ENCODE peak calls at places on chromosomes 2 and 18, in ten cellular contexts. Y, J, K, P, O, U, D, W, V and A are unnamed samples.

GRCh38 chr2:30661173-30662107 is 145.8 kb downstream of the CAPN13 start:
- DNase-seq in Y (no peak), J (no peak), K (no peak), P (peak), O (no peak), U (no peak), D (no peak), W (no peak), V (no peak), A (no peak)

GRCh38 chr2:40219141-40219540 is 232.7 kb downstream of the SLC8A1 start:
- DNase-seq in Y (no peak), J (no peak), K (no peak), P (no peak), O (no peak), U (no peak), D (no peak), W (no peak), V (no peak), A (no peak)

GRCh38 chr18:48956378-48956777 is 5.6 kb upstream of the SMAD7 start:
- DNase-seq in Y (peak), J (no peak), K (no peak), P (no peak), O (no peak), U (no peak), D (no peak), W (no peak), V (no peak), A (no peak)

GRCh38 chr2:205860146-205860545 is 177.8 kb downstream of the NRP2 start:
- DNase-seq in Y (no peak), J (no peak), K (no peak), P (no peak), O (no peak), U (no peak), D (no peak), W (no peak), V (no peak), A (no peak)

GRCh38 chr2:237591021-237591370 is 462 bp upstream of the RAB17 start:
- DNase-seq in Y (peak), J (no peak), K (no peak), P (no peak), O (no peak), U (no peak), D (no peak), W (no peak), V (no peak), A (no peak)

GRCh38 chr2:112750560-112750843 is 13.9 kb downstream of the CKAP2L start:
- DNase-seq in Y (peak), J (no peak), K (no peak), P (no peak), O (no peak), U (no peak), D (no peak), W (no peak), V (no peak), A (no peak)

GRCh38 chr18:35076556-35076955 is 35.3 kb downstream of the MAPRE2 start:
- DNase-seq in Y (peak), J (no peak), K (peak), P (no peak), O (no peak), U (no peak), D (no peak), W (no peak), V (no peak), A (no peak)

GRCh38 chr18:46196627-46197243 is 92.5 kb downstream of the HAUS1 start:
- DNase-seq in Y (no peak), J (no peak), K (no peak), P (no peak), O (no peak), U (no peak), D (no peak), W (no peak), V (no peak), A (no peak)

GRCh38 chr2:39938035-39938835 is 159.2 kb upstream of the THUMPD2 start:
- DNase-seq in Y (peak), J (no peak), K (peak), P (no peak), O (no peak), U (no peak), D (no peak), W (no peak), V (no peak), A (no peak)